ENCODE peak calls at places on chromosomes 7 and 10, in seven cellular contexts. O is PC-3, W is vagina, U is tibial nerve, Q is hepatocyte, A is GM23338, E is DND-41. I is an unnamed sample. For H3K27me3, the result is how much of the 10 kb centered on the place peaks cover.

GRCh38 chr10:132136689-132137088 is 50.1 kb upstream of the DPYSL4 start:
- DNase-seq in O (no peak), E (no peak), W (no peak), U (no peak), Q (no peak), A (no peak), I (no peak)

GRCh38 chr7:149772236-149772820 is 1.1 kb downstream of the ZNF467 start:
- DNase-seq in O (no peak), A (peak), Q (peak), E (peak), U (peak), W (no peak), I (no peak)

GRCh38 chr10:6163364-6164270 is 39.1 kb upstream of the PFKFB3 start:
- DNase-seq in A (peak), Q (peak), U (peak), W (peak), O (peak), E (peak), I (peak)

GRCh38 chr7:84603545-84603944 is 409.0 kb upstream of the SEMA3A start:
- DNase-seq in Q (no peak), O (no peak), U (no peak), E (no peak), W (no peak), A (no peak), I (no peak)

GRCh38 chr7:98165827-98166667 is 45.2 kb upstream of the BHLHA15 start:
- DNase-seq in O (peak), Q (peak), U (no peak), W (no peak), A (peak), E (peak), I (no peak)

GRCh38 chr10:119079572-119080520 is 771 bp downstream of the EIF3A start:
- DNase-seq in A (peak), U (peak), E (peak), O (peak), W (no peak), Q (peak), I (no peak)

GRCh38 chr10:77351386-77351785 is 286.2 kb downstream of the KCNMA1 start:
- DNase-seq in W (no peak), U (no peak), Q (no peak), O (peak), E (no peak), A (no peak), I (no peak)

GRCh38 chr7:11298220-11298619 is 324.5 kb downstream of the PHF14 start:
- DNase-seq in U (no peak), Q (no peak), O (no peak), E (no peak), W (no peak), A (peak), I (no peak)

GRCh38 chr7:77238703-77239136 is 39.1 kb upstream of the FGL2 start:
- DNase-seq in U (no peak), Q (no peak), W (no peak), E (no peak), O (no peak), A (no peak), I (no peak)

GRCh38 chr10:56537984-56538383 is 176.9 kb upstream of the ZWINT start:
- DNase-seq in U (no peak), W (no peak), A (no peak), O (peak), E (no peak), Q (peak), I (no peak)

GRCh38 chr7:16062269-16062668 is 359.1 kb downstream of the CRPPA start:
- DNase-seq in Q (no peak), W (no peak), U (no peak), O (peak), A (no peak), E (no peak), I (peak)

GRCh38 chr10:133217800-133218589 is 12.0 kb upstream of the UTF1 start:
- DNase-seq in W (no peak), Q (no peak), U (no peak), A (no peak), E (no peak), O (no peak), I (no peak)

GRCh38 chr7:136687693-136688322 is 180.6 kb upstream of the CHRM2 start:
- DNase-seq in U (no peak), E (peak), W (no peak), Q (peak), A (peak), O (peak), I (no peak)

GRCh38 chr7:112205348-112206237 is 606 bp downstream of the DOCK4 start:
- DNase-seq in E (peak), A (peak), U (peak), W (peak), Q (peak), O (peak), I (no peak)

GRCh38 chr7:44411306-44411705 is 79.2 kb downstream of the NUDCD3 start:
- DNase-seq in Q (no peak), U (no peak), W (no peak), E (no peak), A (no peak), O (no peak), I (no peak)

GRCh38 chr7:31432166-31432565 is 81.7 kb upstream of the ITPRID1 start:
- DNase-seq in Q (no peak), A (no peak), O (no peak), U (no peak), W (no peak), E (no peak), I (no peak)

GRCh38 chr10:29322918-29323317 is 34.0 kb downstream of the LYZL1 start:
- DNase-seq in E (no peak), U (no peak), W (peak), Q (no peak), O (no peak), A (no peak), I (no peak)

GRCh38 chr10:124264711-124265390 is 153.9 kb downstream of the OAT start:
- DNase-seq in E (no peak), O (no peak), U (no peak), W (no peak), A (no peak), Q (no peak), I (no peak)

GRCh38 chr10:77195101-77195500 is 442.5 kb downstream of the KCNMA1 start:
- DNase-seq in U (no peak), Q (peak), E (no peak), W (no peak), O (peak), A (no peak), I (peak)

GRCh38 chr7:111593343-111593742 is 31.1 kb upstream of the IMMP2L start:
- DNase-seq in A (no peak), U (no peak), E (no peak), W (no peak), Q (no peak), O (no peak), I (no peak)

GRCh38 chr10:74728225-74728624 is 98.2 kb upstream of the KAT6B start:
- DNase-seq in O (peak), W (no peak), Q (no peak), E (no peak), U (no peak), A (no peak), I (no peak)

GRCh38 chr10:125377368-125377767 is 217.0 kb upstream of the CTBP2 start:
- DNase-seq in W (no peak), Q (no peak), U (no peak), A (no peak), E (no peak), O (no peak), I (no peak)

GRCh38 chr10:117218654-117219053 is 21.4 kb downstream of the KCNK18 start:
- DNase-seq in Q (no peak), A (peak), U (no peak), O (no peak), W (no peak), E (no peak), I (no peak)

GRCh38 chr7:93949468-93949867 is 27.9 kb downstream of the GNG11 start:
- DNase-seq in W (no peak), O (peak), E (no peak), U (no peak), A (no peak), Q (peak), I (peak)

GRCh38 chr7:1742555-1743303 is 72.7 kb downstream of the ELFN1 start:
- DNase-seq in Q (peak), O (peak), U (no peak), W (no peak), E (no peak), A (no peak), I (no peak)

GRCh38 chr10:12679636-12680035 is 321.9 kb downstream of the CCDC3 start:
- DNase-seq in W (no peak), O (no peak), E (no peak), Q (no peak), A (no peak), U (no peak), I (no peak)

GRCh38 chr7:152619027-152619739 is 56.8 kb downstream of the XRCC2 start:
- DNase-seq in O (no peak), E (no peak), U (no peak), W (no peak), A (no peak), Q (no peak), I (no peak)
- TF ChIP-seq CTCF in O (no peak), E (no peak), U (no peak), W (no peak), A (no peak), Q (no peak), I (no peak)

DNA sequence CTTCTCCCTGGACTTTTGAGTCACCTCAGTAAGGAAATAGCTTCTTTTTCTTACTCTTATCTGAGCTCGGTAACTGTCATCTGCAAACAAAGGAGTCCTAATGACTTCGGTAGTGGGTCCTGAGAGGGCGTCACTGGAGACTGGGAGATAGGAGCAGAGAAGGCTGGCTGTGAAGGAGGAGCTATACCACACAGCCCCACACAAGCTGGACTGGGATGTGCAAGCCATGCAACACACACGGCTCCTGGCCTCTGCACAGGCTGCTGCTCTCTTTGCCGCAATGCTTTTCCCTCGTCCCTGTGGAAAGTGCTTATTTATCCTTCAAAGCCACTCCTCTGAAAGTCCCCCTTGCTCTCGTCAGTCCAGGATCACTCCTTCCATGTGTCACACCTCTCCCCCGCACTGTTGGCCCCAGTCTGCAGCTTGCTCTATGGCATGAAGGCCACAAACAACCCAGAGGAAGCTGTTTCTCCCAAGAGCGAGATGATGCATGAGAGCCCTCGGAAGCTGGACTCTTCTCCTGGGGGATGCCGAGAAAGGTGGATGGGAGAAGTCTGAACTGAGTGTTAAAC is 14.9 kb downstream of the TMEM273 start:
- DNase-seq in U (no peak), A (no peak), W (peak), E (no peak), Q (peak), O (no peak), I (no peak)
- H3K27me3 ChIP-seq in U (under half), A (under half), W (under half), E (under half), Q (under half), O (under half), I (under half)

GRCh38 chr7:65731129-65731528 is 141.7 kb upstream of the VKORC1L1 start:
- DNase-seq in Q (no peak), W (no peak), U (no peak), E (no peak), A (no peak), O (no peak), I (no peak)
- H3K4me3 ChIP-seq in Q (peak), W (peak), U (no peak), E (no peak), A (peak), O (no peak), I (no peak)

GRCh38 chr7:45573636-45574470 is at the start of gene ADCY1:
- DNase-seq in A (peak), Q (peak), U (no peak), O (no peak), W (no peak), E (no peak), I (no peak)

GRCh38 chr7:45575501-45576248 is 1.5 kb downstream of the ADCY1 start:
- DNase-seq in U (no peak), O (no peak), A (peak), W (no peak), Q (no peak), E (no peak), I (no peak)

GRCh38 chr7:45576249-45576929 is 2.2 kb downstream of the ADCY1 start:
- DNase-seq in Q (no peak), A (no peak), W (no peak), E (no peak), O (no peak), U (no peak), I (no peak)

GRCh38 chr7:45573199-45573598 is 969 bp upstream of the ADCY1 start:
- DNase-seq in W (no peak), E (no peak), O (no peak), U (no peak), A (no peak), Q (no peak), I (no peak)

DNA sequence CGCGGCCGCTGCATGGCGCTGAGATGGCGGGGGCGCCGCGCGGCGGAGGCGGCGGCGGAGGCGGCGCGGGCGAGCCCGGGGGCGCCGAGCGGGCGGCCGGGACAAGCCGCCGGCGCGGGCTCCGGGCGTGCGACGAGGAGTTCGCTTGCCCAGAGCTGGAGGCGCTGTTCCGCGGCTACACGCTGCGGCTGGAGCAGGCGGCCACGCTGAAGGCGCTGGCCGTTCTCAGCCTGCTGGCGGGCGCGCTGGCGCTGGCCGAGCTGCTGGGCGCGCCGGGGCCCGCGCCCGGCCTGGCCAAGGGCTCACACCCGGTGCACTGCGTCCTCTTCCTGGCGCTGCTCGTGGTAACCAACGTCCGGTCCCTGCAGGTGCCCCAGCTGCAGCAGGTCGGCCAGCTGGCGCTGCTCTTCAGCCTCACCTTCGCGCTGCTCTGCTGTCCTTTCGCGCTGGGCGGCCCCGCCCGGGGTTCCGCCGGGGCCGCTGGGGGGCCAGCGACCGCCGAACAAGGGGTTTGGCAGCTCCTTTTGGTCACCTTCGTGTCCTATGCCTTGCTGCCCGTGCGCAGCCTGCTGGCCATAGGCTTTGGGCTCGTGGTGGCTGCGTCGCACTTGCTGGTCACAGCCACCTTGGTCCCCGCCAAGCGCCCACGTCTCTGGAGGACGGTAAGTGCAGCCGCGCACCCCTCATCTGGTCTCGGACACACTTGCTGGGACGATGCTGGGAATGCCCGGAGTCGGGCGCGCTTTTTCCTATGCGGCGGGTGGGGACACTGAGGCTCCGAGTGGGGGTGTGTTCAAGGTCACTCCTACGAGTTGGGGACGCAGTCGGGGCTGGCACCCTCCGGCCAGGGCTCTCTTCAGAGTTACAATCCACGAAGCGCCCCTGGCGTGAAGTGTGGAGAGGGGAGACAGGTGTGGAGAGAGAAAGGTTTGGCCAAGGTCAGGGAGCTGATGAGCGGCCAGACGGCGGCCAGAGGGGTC is 643 bp downstream of the ADCY1 start:
- DNase-seq in A (peak), U (no peak), Q (peak), O (peak), W (no peak), E (no peak), I (no peak)
- TF ChIP-seq CTCF in A (no peak), U (no peak), Q (peak), O (peak), W (no peak), E (no peak), I (no peak)

DNA sequence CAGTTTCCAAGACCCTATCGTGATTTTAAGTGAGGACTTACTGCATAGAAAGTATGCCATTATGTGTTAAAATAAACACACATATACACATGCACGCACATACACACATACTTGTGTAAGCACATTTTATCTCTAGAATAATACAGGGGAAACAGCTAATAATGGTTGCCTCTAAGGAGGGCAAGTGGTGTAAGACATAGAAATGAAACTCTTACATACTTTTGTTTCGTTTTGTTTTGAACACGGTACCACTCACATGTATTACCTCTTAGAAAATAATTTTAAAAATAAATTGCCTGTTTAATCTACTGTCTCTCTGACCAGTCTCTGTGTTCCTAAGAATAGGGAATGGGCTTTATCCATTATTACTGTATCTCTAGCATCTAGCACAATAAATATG is 49.2 kb downstream of the HERPUD2 start:
- DNase-seq in W (no peak), U (no peak), O (no peak), E (no peak), Q (no peak), A (no peak), I (no peak)
- H3K27me3 ChIP-seq in W (under half), U (under half), O (under half), E (under half), Q (under half), A (under half), I (under half)

GRCh38 chr10:57867226-57867625 is 400.5 kb downstream of the IPMK start:
- DNase-seq in W (no peak), U (no peak), Q (no peak), O (peak), E (no peak), A (no peak), I (no peak)

GRCh38 chr10:57864789-57865676 is 402.7 kb downstream of the IPMK start:
- DNase-seq in Q (peak), E (no peak), U (no peak), W (no peak), O (peak), A (no peak), I (no peak)
- H3K4me3 ChIP-seq in Q (no peak), E (no peak), U (no peak), W (no peak), O (no peak), A (no peak), I (no peak)

DNA sequence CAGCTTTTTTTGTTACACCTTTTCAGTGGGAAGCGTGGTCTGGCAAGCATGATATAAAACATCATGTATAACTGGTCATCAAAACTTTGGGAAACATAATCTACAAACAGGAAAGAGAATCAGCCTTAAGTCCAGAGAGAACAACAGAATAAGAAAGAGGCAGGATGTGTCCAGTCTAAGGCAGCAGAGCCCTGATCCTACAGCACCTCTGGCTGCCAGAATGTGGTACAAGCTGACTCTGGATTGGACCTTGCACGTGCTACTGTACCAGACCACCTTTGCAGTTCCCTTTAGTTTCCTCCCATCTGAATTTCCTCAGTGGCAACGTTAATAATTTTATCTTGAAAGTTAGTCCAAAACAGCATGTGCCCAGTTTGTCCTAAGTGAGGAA is 824.6 kb upstream of the IGFBP3 start:
- DNase-seq in U (no peak), O (peak), Q (no peak), W (no peak), A (no peak), E (no peak), I (no peak)
- TF ChIP-seq CTCF in U (no peak), O (peak), Q (peak), W (no peak), A (no peak), E (no peak), I (peak)

DNA sequence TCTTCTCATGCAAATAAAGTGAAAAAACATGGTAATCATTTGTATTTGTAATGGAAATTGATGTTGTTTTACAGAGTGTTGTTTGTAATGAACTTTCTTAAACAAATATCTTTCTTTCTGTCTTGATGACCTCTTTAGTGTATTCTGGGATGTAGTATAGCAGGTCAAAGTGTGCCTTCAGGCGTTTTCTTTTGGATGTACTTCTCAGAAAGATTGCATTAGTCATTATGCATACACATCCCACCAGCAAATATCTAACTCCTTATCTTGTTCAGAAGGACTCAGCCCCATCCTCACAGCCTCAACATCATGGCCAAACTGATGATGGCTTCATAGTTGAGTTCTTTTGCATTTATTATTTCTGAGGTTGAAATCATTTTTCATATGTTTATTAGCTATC is 124.7 kb downstream of the LRRC18 start:
- DNase-seq in O (peak), W (no peak), E (no peak), U (no peak), A (no peak), Q (no peak), I (no peak)
- H3K27me3 ChIP-seq in O (under half), W (under half), E (under half), U (under half), A (under half), Q (under half), I (under half)

GRCh38 chr7:155466142-155466813 is 8.3 kb downstream of the EN2 start:
- DNase-seq in W (no peak), U (no peak), E (no peak), O (no peak), A (no peak), Q (no peak), I (no peak)

GRCh38 chr7:155469311-155470185 is 11.6 kb downstream of the EN2 start:
- DNase-seq in U (no peak), A (no peak), W (no peak), O (no peak), Q (no peak), E (no peak), I (no peak)

GRCh38 chr7:155466814-155467675 is 9.1 kb downstream of the EN2 start:
- DNase-seq in U (no peak), Q (no peak), O (no peak), W (no peak), A (peak), E (no peak), I (no peak)

GRCh38 chr7:155470186-155470487 is 12.2 kb downstream of the EN2 start:
- DNase-seq in E (no peak), W (no peak), A (no peak), Q (no peak), U (no peak), O (no peak), I (no peak)

GRCh38 chr7:155467846-155468821 is 10.2 kb downstream of the EN2 start:
- DNase-seq in E (no peak), O (no peak), A (peak), W (no peak), Q (no peak), U (no peak), I (no peak)
- H3K4me3 ChIP-seq in E (no peak), O (no peak), A (peak), W (peak), Q (no peak), U (no peak), I (no peak)

GRCh38 chr10:54010337-54010736 is 790.7 kb downstream of the PCDH15 start:
- DNase-seq in O (no peak), E (no peak), U (no peak), W (no peak), Q (no peak), A (no peak), I (no peak)
- TF ChIP-seq CTCF in O (no peak), E (no peak), U (no peak), W (no peak), Q (no peak), A (no peak), I (no peak)

I was measured in BJ.